ENCODE peak calls at places on chromosome 1, in eight cellular contexts. B, R, Z, W, J, Y, Q and E are unnamed samples.

GRCh38 chr1:151062738-151063371 is 2.7 kb downstream of the MLLT11 start:
- DNase-seq in J (peak), Y (peak), Q (no peak), W (no peak), B (no peak), Z (peak), R (no peak), E (no peak)

GRCh38 chr1:174768949-174769348 is 230.8 kb upstream of the CACYBP start:
- DNase-seq in Q (no peak), B (no peak), Y (no peak), R (no peak), Z (no peak), W (no peak), J (no peak), E (no peak)

GRCh38 chr1:109254621-109255096 is 5.3 kb downstream of the CELSR2 start:
- DNase-seq in Q (no peak), J (no peak), W (no peak), R (no peak), Y (no peak), Z (no peak), B (no peak), E (no peak)

GRCh38 chr1:234926574-234927311 is 201.9 kb downstream of the TOMM20 start:
- DNase-seq in J (no peak), Q (no peak), Y (no peak), W (peak), Z (no peak), R (no peak), B (no peak), E (no peak)

GRCh38 chr1:231172411-231172810 is 10.6 kb downstream of the TRIM67 start:
- DNase-seq in R (no peak), Q (no peak), Z (no peak), J (no peak), Y (no peak), B (no peak), W (no peak), E (no peak)

GRCh38 chr1:9275567-9276034 is 17.1 kb upstream of the SPSB1 start:
- DNase-seq in J (peak), Z (peak), Y (peak), Q (peak), B (peak), R (no peak), W (no peak), E (no peak)

GRCh38 chr1:43454270-43455011 is 710 bp upstream of the HYI start:
- DNase-seq in Z (peak), Q (peak), Y (peak), W (peak), J (peak), B (peak), R (peak), E (peak)

GRCh38 chr1:25651824-25652741 is 35.5 kb downstream of the MAN1C1 start:
- DNase-seq in Z (no peak), R (no peak), W (peak), Q (no peak), J (no peak), Y (no peak), B (no peak), E (no peak)

GRCh38 chr1:160575112-160575664 is 4.1 kb downstream of the CD84 start:
- DNase-seq in W (no peak), Y (no peak), B (no peak), R (no peak), Q (no peak), J (no peak), Z (no peak), E (no peak)

GRCh38 chr1:1079408-1080121 is 5.5 kb upstream of the RNF223 start:
- DNase-seq in Q (peak), Y (peak), Z (peak), R (peak), W (peak), B (peak), J (peak), E (no peak)

GRCh38 chr1:241721011-241721410 is 68.9 kb downstream of the WDR64 start:
- DNase-seq in Q (no peak), Z (no peak), R (no peak), B (no peak), Y (no peak), W (no peak), J (no peak), E (no peak)

GRCh38 chr1:205630241-205630640 is 1.6 kb downstream of the ELK4 start:
- DNase-seq in J (peak), Z (peak), R (no peak), Y (peak), Q (no peak), B (no peak), W (no peak), E (no peak)

GRCh38 chr1:31745898-31746668 is 18.1 kb downstream of the ADGRB2 start:
- DNase-seq in Q (no peak), B (peak), Y (no peak), J (no peak), Z (no peak), W (no peak), R (no peak), E (no peak)
- TF ChIP-seq CTCF in Q (no peak), B (no peak), Y (no peak), J (no peak), Z (no peak), W (no peak), R (no peak), E (peak)

GRCh38 chr1:21537511-21537931 is 28.3 kb downstream of the ALPL start:
- DNase-seq in Q (no peak), R (no peak), Y (no peak), Z (no peak), W (no peak), B (no peak), J (no peak), E (no peak)
- TF ChIP-seq CTCF in Q (no peak), R (no peak), Y (no peak), Z (no peak), W (no peak), B (no peak), J (no peak), E (no peak)

GRCh38 chr1:223486366-223486765 is 93.2 kb downstream of the CCDC185 start:
- DNase-seq in Z (no peak), W (no peak), B (no peak), Y (no peak), J (no peak), R (no peak), Q (no peak), E (no peak)
- TF ChIP-seq CTCF in Z (no peak), W (peak), B (no peak), Y (no peak), J (no peak), R (no peak), Q (no peak), E (no peak)

DNA sequence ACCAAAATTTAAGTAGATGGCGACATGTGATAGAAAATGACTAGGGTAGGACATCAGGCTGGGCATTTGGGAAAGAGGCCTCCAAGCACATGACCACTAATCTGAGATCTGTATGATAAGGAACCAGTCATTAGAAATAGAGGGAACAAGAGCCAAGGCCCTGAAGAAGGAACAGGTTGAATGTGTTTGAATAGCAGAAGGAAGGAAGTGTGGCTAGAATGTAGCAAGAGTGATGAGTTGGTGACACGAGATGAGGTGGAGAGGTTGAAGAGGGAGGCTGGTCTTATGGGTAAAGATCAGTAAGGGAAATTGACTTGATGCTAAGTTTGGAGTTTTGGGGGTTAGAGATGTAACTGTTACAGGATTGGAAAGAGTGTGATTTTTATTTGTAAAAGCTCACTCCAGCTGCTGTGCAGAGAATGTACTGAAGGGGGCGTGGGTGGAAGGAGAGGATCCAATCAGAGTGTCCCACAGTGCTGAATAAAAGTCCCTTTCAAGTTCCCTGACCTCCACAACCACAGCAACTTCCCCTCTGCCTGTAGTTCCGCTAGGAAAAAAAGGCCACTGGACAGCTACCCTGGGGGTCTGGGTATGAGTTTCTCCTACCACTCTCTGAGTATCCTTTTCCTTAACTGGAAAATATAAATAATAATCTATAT is 295.0 kb downstream of the OMA1 start:
- DNase-seq in Y (peak), Q (no peak), B (peak), J (no peak), W (peak), R (peak), Z (no peak), E (peak)
- TF ChIP-seq CTCF in Y (peak), Q (no peak), B (peak), J (peak), W (peak), R (peak), Z (peak), E (peak)